ENCODE peak calls at places on chromosome 1, in ten cellular contexts. One of them, this sample, is unnamed.

GRCh38 chr1:234326493-234327366 is 46.5 kb upstream of the COA6 start:
- DNase-seq in lower leg skin: peak
- DNase-seq in uterus: peak
- DNase-seq in transverse colon: peak
- DNase-seq in suprapubic skin: no peak
- DNase-seq in heart left ventricle: no peak
- DNase-seq in IMR-90: peak
- DNase-seq in A549: peak
- DNase-seq in thyroid gland: peak
- DNase-seq in ovary: no peak
- DNase-seq in this sample: peak

GRCh38 chr1:231500666-231501065 is 27.8 kb upstream of the TSNAX start:
- DNase-seq in A549: no peak
- DNase-seq in uterus: no peak
- DNase-seq in lower leg skin: no peak
- DNase-seq in heart left ventricle: no peak
- DNase-seq in suprapubic skin: no peak
- DNase-seq in transverse colon: no peak
- DNase-seq in thyroid gland: no peak
- DNase-seq in IMR-90: no peak
- DNase-seq in ovary: no peak
- DNase-seq in this sample: no peak

GRCh38 chr1:19257178-19257914 is 5.7 kb downstream of the MRTO4 start:
- DNase-seq in ovary: no peak
- DNase-seq in uterus: no peak
- DNase-seq in IMR-90: no peak
- DNase-seq in lower leg skin: no peak
- DNase-seq in thyroid gland: no peak
- DNase-seq in heart left ventricle: no peak
- DNase-seq in suprapubic skin: no peak
- DNase-seq in transverse colon: no peak
- DNase-seq in A549: no peak
- DNase-seq in this sample: no peak

GRCh38 chr1:66446261-66447001 is 87.5 kb upstream of the SGIP1 start:
- DNase-seq in thyroid gland: no peak
- DNase-seq in suprapubic skin: no peak
- DNase-seq in uterus: no peak
- DNase-seq in ovary: no peak
- DNase-seq in A549: peak
- DNase-seq in IMR-90: peak
- DNase-seq in transverse colon: no peak
- DNase-seq in lower leg skin: peak
- DNase-seq in heart left ventricle: no peak
- DNase-seq in this sample: peak

GRCh38 chr1:109787211-109787844 is 23.6 kb upstream of the EPS8L3 start:
- DNase-seq in A549: no peak
- DNase-seq in ovary: peak
- DNase-seq in lower leg skin: no peak
- DNase-seq in IMR-90: peak
- DNase-seq in transverse colon: peak
- DNase-seq in suprapubic skin: peak
- DNase-seq in heart left ventricle: no peak
- DNase-seq in thyroid gland: no peak
- DNase-seq in uterus: peak
- DNase-seq in this sample: no peak

GRCh38 chr1:18681423-18681835 is 50.8 kb downstream of the PAX7 start:
- DNase-seq in lower leg skin: no peak
- DNase-seq in suprapubic skin: no peak
- DNase-seq in IMR-90: peak
- DNase-seq in heart left ventricle: no peak
- DNase-seq in ovary: no peak
- DNase-seq in A549: peak
- DNase-seq in transverse colon: no peak
- DNase-seq in uterus: no peak
- DNase-seq in thyroid gland: no peak
- DNase-seq in this sample: no peak

GRCh38 chr1:237953238-237953637 is 62.5 kb upstream of the ZP4 start:
- DNase-seq in thyroid gland: no peak
- DNase-seq in IMR-90: no peak
- DNase-seq in ovary: no peak
- DNase-seq in suprapubic skin: no peak
- DNase-seq in uterus: no peak
- DNase-seq in lower leg skin: no peak
- DNase-seq in transverse colon: no peak
- DNase-seq in heart left ventricle: no peak
- DNase-seq in A549: no peak
- DNase-seq in this sample: peak

GRCh38 chr1:175757381-175758015 is 14.1 kb upstream of the TNR start:
- DNase-seq in lower leg skin: no peak
- DNase-seq in suprapubic skin: no peak
- DNase-seq in ovary: no peak
- DNase-seq in uterus: no peak
- DNase-seq in thyroid gland: peak
- DNase-seq in A549: peak
- DNase-seq in transverse colon: peak
- DNase-seq in IMR-90: no peak
- DNase-seq in heart left ventricle: no peak
- DNase-seq in this sample: peak

GRCh38 chr1:156524985-156525590 is 24.5 kb upstream of the MEF2D start:
- DNase-seq in uterus: no peak
- DNase-seq in thyroid gland: no peak
- DNase-seq in A549: no peak
- DNase-seq in lower leg skin: no peak
- DNase-seq in heart left ventricle: no peak
- DNase-seq in ovary: no peak
- DNase-seq in IMR-90: no peak
- DNase-seq in suprapubic skin: no peak
- DNase-seq in transverse colon: no peak
- DNase-seq in this sample: no peak
- H3K4me3 ChIP-seq in uterus: no peak
- H3K4me3 ChIP-seq in thyroid gland: no peak
- H3K4me3 ChIP-seq in A549: no peak
- H3K4me3 ChIP-seq in lower leg skin: no peak
- H3K4me3 ChIP-seq in heart left ventricle: no peak
- H3K4me3 ChIP-seq in ovary: no peak
- H3K4me3 ChIP-seq in IMR-90: no peak
- H3K4me3 ChIP-seq in suprapubic skin: no peak
- H3K4me3 ChIP-seq in transverse colon: no peak
- H3K4me3 ChIP-seq in this sample: no peak

DNA sequence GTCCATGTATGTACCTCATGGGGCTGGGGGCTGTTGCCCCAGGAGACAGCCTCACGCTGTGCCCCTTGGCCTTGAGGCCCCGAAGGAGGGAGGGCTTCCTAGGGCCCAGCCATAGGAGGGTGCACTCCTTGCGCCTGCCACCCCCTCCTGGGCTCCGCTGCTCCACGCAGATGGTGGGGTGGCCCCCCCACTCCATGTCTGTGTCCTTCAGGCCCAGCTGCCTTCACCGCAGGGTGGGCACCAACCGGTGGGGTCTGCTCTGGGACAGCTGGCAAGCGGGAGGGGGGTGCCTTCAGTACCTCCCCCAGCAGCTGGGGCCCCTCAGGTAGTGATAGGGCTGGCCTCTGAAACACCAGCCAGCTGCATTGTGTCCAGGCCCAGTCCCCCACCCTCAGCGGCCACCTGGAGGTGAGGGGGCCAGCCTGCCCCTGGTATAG is 309 bp downstream of the GJC2 start:
- DNase-seq in lower leg skin: no peak
- DNase-seq in IMR-90: no peak
- DNase-seq in uterus: peak
- DNase-seq in A549: no peak
- DNase-seq in thyroid gland: no peak
- DNase-seq in ovary: peak
- DNase-seq in heart left ventricle: peak
- DNase-seq in transverse colon: no peak
- DNase-seq in suprapubic skin: no peak
- DNase-seq in this sample: no peak
- TF ChIP-seq POLR2A in lower leg skin: no peak
- TF ChIP-seq POLR2A in IMR-90: no peak
- TF ChIP-seq POLR2A in uterus: no peak
- TF ChIP-seq POLR2A in A549: no peak
- TF ChIP-seq POLR2A in thyroid gland: no peak
- TF ChIP-seq POLR2A in ovary: no peak
- TF ChIP-seq POLR2A in heart left ventricle: no peak
- TF ChIP-seq POLR2A in transverse colon: no peak
- TF ChIP-seq POLR2A in suprapubic skin: no peak
- TF ChIP-seq POLR2A in this sample: no peak

GRCh38 chr1:3775248-3775497 is 2.6 kb downstream of the SMIM1 start:
- DNase-seq in heart left ventricle: no peak
- DNase-seq in suprapubic skin: no peak
- DNase-seq in A549: no peak
- DNase-seq in thyroid gland: no peak
- DNase-seq in transverse colon: peak
- DNase-seq in ovary: no peak
- DNase-seq in IMR-90: no peak
- DNase-seq in lower leg skin: no peak
- DNase-seq in uterus: no peak
- DNase-seq in this sample: peak

GRCh38 chr1:3774503-3775247 is 2.1 kb downstream of the SMIM1 start:
- DNase-seq in A549: no peak
- DNase-seq in lower leg skin: no peak
- DNase-seq in suprapubic skin: peak
- DNase-seq in transverse colon: no peak
- DNase-seq in ovary: peak
- DNase-seq in IMR-90: no peak
- DNase-seq in heart left ventricle: no peak
- DNase-seq in thyroid gland: no peak
- DNase-seq in uterus: no peak
- DNase-seq in this sample: peak

GRCh38 chr1:3772715-3773571 is at the start of gene SMIM1:
- DNase-seq in A549: no peak
- DNase-seq in uterus: no peak
- DNase-seq in IMR-90: no peak
- DNase-seq in heart left ventricle: no peak
- DNase-seq in lower leg skin: no peak
- DNase-seq in transverse colon: peak
- DNase-seq in ovary: no peak
- DNase-seq in suprapubic skin: peak
- DNase-seq in thyroid gland: peak
- DNase-seq in this sample: peak

GRCh38 chr1:3772027-3772714 is 378 bp upstream of the SMIM1 start:
- DNase-seq in uterus: peak
- DNase-seq in heart left ventricle: peak
- DNase-seq in thyroid gland: peak
- DNase-seq in transverse colon: peak
- DNase-seq in ovary: peak
- DNase-seq in lower leg skin: peak
- DNase-seq in suprapubic skin: peak
- DNase-seq in IMR-90: peak
- DNase-seq in A549: peak
- DNase-seq in this sample: peak

GRCh38 chr1:3773572-3774502 is 1.3 kb downstream of the SMIM1 start:
- DNase-seq in IMR-90: no peak
- DNase-seq in heart left ventricle: no peak
- DNase-seq in ovary: peak
- DNase-seq in uterus: no peak
- DNase-seq in A549: no peak
- DNase-seq in transverse colon: no peak
- DNase-seq in lower leg skin: no peak
- DNase-seq in thyroid gland: no peak
- DNase-seq in suprapubic skin: no peak
- DNase-seq in this sample: no peak
- H3K4me3 ChIP-seq in IMR-90: no peak
- H3K4me3 ChIP-seq in heart left ventricle: no peak
- H3K4me3 ChIP-seq in ovary: no peak
- H3K4me3 ChIP-seq in uterus: no peak
- H3K4me3 ChIP-seq in A549: no peak
- H3K4me3 ChIP-seq in transverse colon: no peak
- H3K4me3 ChIP-seq in lower leg skin: no peak
- H3K4me3 ChIP-seq in thyroid gland: no peak
- H3K4me3 ChIP-seq in suprapubic skin: no peak
- H3K4me3 ChIP-seq in this sample: peak

GRCh38 chr1:16207318-16208269 is 4.9 kb downstream of the ARHGEF19 start:
- DNase-seq in heart left ventricle: peak
- DNase-seq in thyroid gland: no peak
- DNase-seq in uterus: peak
- DNase-seq in suprapubic skin: no peak
- DNase-seq in transverse colon: no peak
- DNase-seq in ovary: no peak
- DNase-seq in IMR-90: no peak
- DNase-seq in lower leg skin: no peak
- DNase-seq in A549: no peak
- DNase-seq in this sample: no peak

GRCh38 chr1:16205891-16206546 is 6.4 kb downstream of the ARHGEF19 start:
- DNase-seq in A549: no peak
- DNase-seq in uterus: no peak
- DNase-seq in suprapubic skin: no peak
- DNase-seq in heart left ventricle: no peak
- DNase-seq in lower leg skin: no peak
- DNase-seq in IMR-90: no peak
- DNase-seq in transverse colon: no peak
- DNase-seq in thyroid gland: no peak
- DNase-seq in ovary: peak
- DNase-seq in this sample: no peak

GRCh38 chr1:16208270-16208987 is 4.0 kb downstream of the ARHGEF19 start:
- DNase-seq in thyroid gland: no peak
- DNase-seq in suprapubic skin: no peak
- DNase-seq in IMR-90: peak
- DNase-seq in heart left ventricle: no peak
- DNase-seq in uterus: no peak
- DNase-seq in A549: peak
- DNase-seq in transverse colon: no peak
- DNase-seq in ovary: no peak
- DNase-seq in lower leg skin: no peak
- DNase-seq in this sample: no peak

GRCh38 chr1:16205333-16205671 is 7.2 kb downstream of the ARHGEF19 start:
- DNase-seq in A549: no peak
- DNase-seq in uterus: no peak
- DNase-seq in transverse colon: no peak
- DNase-seq in lower leg skin: no peak
- DNase-seq in IMR-90: no peak
- DNase-seq in thyroid gland: no peak
- DNase-seq in ovary: no peak
- DNase-seq in heart left ventricle: no peak
- DNase-seq in suprapubic skin: no peak
- DNase-seq in this sample: no peak

DNA sequence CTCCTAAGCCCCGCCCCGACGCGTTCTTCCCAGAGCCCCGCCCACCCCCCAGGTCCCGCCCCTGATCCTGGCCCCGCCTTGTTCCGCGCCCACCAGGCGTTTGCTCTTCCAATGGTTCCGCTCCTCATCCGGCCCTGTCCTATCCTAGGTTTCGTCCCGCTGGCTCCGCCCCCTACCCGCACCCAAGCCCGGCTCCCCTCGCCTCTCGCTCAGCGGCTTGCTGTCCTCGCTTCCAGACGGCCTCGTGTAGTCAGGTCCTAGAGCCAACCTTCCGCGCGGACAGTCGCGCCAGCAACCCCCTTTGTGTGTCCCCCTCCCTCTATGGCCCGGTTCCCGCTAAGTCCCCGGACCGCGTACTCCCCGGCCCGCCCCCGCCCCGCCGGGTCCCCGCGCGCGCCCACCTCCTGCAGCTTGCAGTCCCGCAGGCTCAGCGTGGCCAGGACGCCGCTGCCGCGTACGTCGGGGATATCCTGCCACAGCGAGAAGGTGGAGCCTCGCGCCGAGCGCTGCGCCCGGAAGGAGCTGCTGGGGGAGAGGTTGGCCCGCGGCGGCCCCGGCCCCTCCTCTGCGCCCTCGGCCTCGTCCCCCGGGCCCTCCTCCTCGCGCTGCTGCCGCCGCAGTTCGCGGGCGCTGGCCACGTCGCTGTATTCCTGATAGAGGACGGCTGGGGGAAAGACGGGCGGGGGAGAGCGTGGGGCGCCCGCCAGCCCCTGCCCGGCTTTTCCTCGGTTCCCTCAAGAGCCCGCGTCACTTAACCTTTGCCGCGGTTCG is 5.7 kb downstream of the ARHGEF19 start:
- DNase-seq in transverse colon: peak
- DNase-seq in IMR-90: peak
- DNase-seq in ovary: peak
- DNase-seq in suprapubic skin: peak
- DNase-seq in heart left ventricle: peak
- DNase-seq in lower leg skin: peak
- DNase-seq in A549: peak
- DNase-seq in uterus: peak
- DNase-seq in thyroid gland: peak
- DNase-seq in this sample: peak
- TF ChIP-seq POLR2A in transverse colon: peak
- TF ChIP-seq POLR2A in IMR-90: peak
- TF ChIP-seq POLR2A in ovary: peak
- TF ChIP-seq POLR2A in suprapubic skin: no peak
- TF ChIP-seq POLR2A in heart left ventricle: no peak
- TF ChIP-seq POLR2A in lower leg skin: no peak
- TF ChIP-seq POLR2A in A549: peak
- TF ChIP-seq POLR2A in uterus: peak
- TF ChIP-seq POLR2A in thyroid gland: peak
- TF ChIP-seq POLR2A in this sample: no peak

This sample was measured in testis.